ENCODE peak calls at places on chromosome 20, in five cellular contexts. E, X, U, P and O are unnamed samples.

GRCh38 chr20:61548069-61548468 is 296.0 kb downstream of the CDH4 start:
- DNase-seq in U (no peak), X (no peak), P (no peak), E (no peak), O (no peak)

GRCh38 chr20:64153410-64153809 is 10.8 kb upstream of the MYT1 start:
- DNase-seq in X (no peak), U (no peak), E (no peak), P (no peak), O (no peak)

GRCh38 chr20:57476073-57476526 is 48.8 kb downstream of the CTCFL start:
- DNase-seq in U (no peak), P (no peak), E (no peak), X (no peak), O (no peak)

GRCh38 chr20:12022121-12022520 is 104.4 kb downstream of the BTBD3 start:
- DNase-seq in X (no peak), P (no peak), E (no peak), U (no peak), O (no peak)

GRCh38 chr20:48283470-48284110 is 498.3 kb upstream of the SULF2 start:
- DNase-seq in P (no peak), E (no peak), U (peak), X (no peak), O (no peak)

GRCh38 chr20:672975-673604 is 2.5 kb downstream of the SCRT2 start:
- DNase-seq in X (no peak), P (no peak), E (no peak), U (no peak), O (no peak)

GRCh38 chr20:36497856-36498255 is 43.5 kb upstream of the MYL9 start:
- DNase-seq in P (no peak), E (peak), X (no peak), U (peak), O (no peak)

GRCh38 chr20:33832113-33832853 is 21.1 kb downstream of the CHMP4B start:
- DNase-seq in P (no peak), E (no peak), U (no peak), X (no peak), O (no peak)

GRCh38 chr20:15362849-15363248 is 1025.4 kb upstream of the FLRT3 start:
- DNase-seq in P (no peak), E (no peak), X (no peak), U (no peak), O (no peak)

GRCh38 chr20:38165966-38166706 is 1.1 kb upstream of the TGM2 start:
- DNase-seq in P (no peak), E (no peak), U (no peak), X (no peak), O (no peak)

GRCh38 chr20:34037767-34038166 is 44.1 kb downstream of the RALY start:
- DNase-seq in U (no peak), X (no peak), P (no peak), E (no peak), O (no peak)

GRCh38 chr20:18287915-18288747 is at the start of gene ZNF133:
- DNase-seq in X (peak), P (peak), U (peak), E (peak), O (peak)

GRCh38 chr20:18287546-18287914 is 797 bp upstream of the ZNF133 start:
- DNase-seq in U (no peak), E (no peak), P (no peak), X (no peak), O (no peak)

GRCh38 chr20:44583179-44583578 is 800 bp downstream of the PKIG start:
- DNase-seq in P (no peak), E (no peak), X (no peak), U (no peak), O (no peak)

GRCh38 chr20:52975024-52975732 is 3.0 kb downstream of the TSHZ2 start:
- DNase-seq in X (peak), P (no peak), U (no peak), E (peak), O (no peak)

GRCh38 chr20:37807901-37808751 is 94.8 kb upstream of the VSTM2L start:
- DNase-seq in U (no peak), E (no peak), P (no peak), X (no peak), O (no peak)

GRCh38 chr20:33947709-33948295 is 45.9 kb upstream of the RALY start:
- DNase-seq in P (peak), X (peak), E (peak), U (no peak), O (peak)

GRCh38 chr20:38196592-38196991 is 31.5 kb upstream of the TGM2 start:
- DNase-seq in X (no peak), U (peak), E (no peak), P (no peak), O (no peak)

GRCh38 chr20:51208162-51208561 is 185.3 kb upstream of the KCNG1 start:
- DNase-seq in X (no peak), E (no peak), U (no peak), P (no peak), O (no peak)

GRCh38 chr20:37680420-37680819 is 13.4 kb upstream of the CTNNBL1 start:
- DNase-seq in X (no peak), E (no peak), P (no peak), U (no peak), O (no peak)

GRCh38 chr20:44540834-44541233 is 19.0 kb upstream of the SERINC3 start:
- DNase-seq in P (no peak), U (no peak), X (no peak), E (no peak), O (no peak)

GRCh38 chr20:58709703-58710039 is 17.1 kb downstream of the NPEPL1 start:
- DNase-seq in X (no peak), E (no peak), P (no peak), U (no peak), O (no peak)

GRCh38 chr20:3276400-3277015 is 37.5 kb upstream of the SLC4A11 start:
- DNase-seq in X (no peak), E (peak), P (peak), U (no peak), O (no peak)
- TF ChIP-seq CTCF in X (peak), E (peak), P (peak), U (peak), O (peak)

GRCh38 chr20:5140195-5140594 is 13.4 kb downstream of the CDS2 start:
- DNase-seq in E (no peak), U (no peak), P (no peak), X (no peak), O (no peak)
- H3K4me3 ChIP-seq in E (no peak), U (no peak), P (no peak), X (no peak), O (no peak)

DNA sequence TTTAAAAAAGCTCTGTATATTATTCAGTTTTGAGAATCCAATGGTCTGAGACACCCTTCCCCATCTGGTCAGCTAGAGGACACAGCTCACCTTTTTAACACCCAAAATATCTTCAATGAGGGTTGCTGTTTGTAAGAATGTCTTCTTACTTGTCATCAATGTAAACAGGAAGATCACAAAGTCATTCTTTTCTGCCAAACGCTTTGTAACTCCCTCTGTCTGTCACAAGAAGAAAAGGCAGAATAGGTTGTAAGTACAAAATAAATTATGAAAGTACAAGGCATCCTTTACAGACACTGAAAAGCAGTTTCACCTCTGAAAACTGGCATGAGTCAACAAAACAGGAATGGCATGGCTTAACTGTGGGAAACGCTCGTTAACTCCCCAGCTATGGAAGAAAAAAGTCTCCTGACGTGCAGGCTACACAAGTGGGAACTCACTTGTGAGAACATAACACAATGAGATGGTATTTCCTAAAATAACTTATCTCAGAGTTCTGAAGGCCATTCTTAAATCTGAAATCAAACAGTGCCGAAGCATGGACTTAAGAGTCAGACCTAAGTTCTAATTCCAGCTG is 42.7 kb downstream of the TRPC4AP start:
- DNase-seq in P (no peak), X (no peak), U (no peak), E (peak), O (peak)
- TF ChIP-seq CTCF in P (no peak), X (no peak), U (no peak), E (no peak), O (peak)

GRCh38 chr20:41177636-41178035 is 40.3 kb downstream of the PLCG1 start:
- DNase-seq in E (no peak), P (peak), U (no peak), X (no peak), O (no peak)
- H3K4me3 ChIP-seq in E (no peak), P (no peak), U (no peak), X (no peak), O (no peak)

DNA sequence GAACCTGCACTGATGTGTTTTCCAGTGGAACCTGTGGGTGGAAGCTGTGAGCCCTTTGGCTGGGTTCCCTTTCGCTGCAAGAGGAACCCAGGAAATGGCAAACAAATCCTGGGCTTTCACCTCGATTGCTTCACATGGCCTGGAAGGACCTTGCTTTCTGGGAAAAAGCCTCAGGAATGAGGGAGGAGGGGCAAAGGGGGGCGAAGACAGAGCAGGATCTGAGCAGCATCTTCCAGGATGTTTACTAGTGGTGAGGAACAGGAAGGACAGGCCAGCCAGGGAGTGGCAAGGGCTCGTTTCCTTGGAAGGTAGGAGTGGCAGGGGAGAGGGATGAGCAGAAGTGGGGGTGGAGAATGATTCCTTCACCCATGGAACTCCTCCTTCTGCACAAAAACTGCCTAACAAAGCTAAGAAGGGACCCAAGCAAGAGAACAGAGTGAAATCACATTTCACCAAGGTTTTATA is 5.9 kb downstream of the SLC2A10 start:
- DNase-seq in U (no peak), X (no peak), E (no peak), P (no peak), O (peak)
- TF ChIP-seq CTCF in U (no peak), X (no peak), E (peak), P (peak), O (peak)

DNA sequence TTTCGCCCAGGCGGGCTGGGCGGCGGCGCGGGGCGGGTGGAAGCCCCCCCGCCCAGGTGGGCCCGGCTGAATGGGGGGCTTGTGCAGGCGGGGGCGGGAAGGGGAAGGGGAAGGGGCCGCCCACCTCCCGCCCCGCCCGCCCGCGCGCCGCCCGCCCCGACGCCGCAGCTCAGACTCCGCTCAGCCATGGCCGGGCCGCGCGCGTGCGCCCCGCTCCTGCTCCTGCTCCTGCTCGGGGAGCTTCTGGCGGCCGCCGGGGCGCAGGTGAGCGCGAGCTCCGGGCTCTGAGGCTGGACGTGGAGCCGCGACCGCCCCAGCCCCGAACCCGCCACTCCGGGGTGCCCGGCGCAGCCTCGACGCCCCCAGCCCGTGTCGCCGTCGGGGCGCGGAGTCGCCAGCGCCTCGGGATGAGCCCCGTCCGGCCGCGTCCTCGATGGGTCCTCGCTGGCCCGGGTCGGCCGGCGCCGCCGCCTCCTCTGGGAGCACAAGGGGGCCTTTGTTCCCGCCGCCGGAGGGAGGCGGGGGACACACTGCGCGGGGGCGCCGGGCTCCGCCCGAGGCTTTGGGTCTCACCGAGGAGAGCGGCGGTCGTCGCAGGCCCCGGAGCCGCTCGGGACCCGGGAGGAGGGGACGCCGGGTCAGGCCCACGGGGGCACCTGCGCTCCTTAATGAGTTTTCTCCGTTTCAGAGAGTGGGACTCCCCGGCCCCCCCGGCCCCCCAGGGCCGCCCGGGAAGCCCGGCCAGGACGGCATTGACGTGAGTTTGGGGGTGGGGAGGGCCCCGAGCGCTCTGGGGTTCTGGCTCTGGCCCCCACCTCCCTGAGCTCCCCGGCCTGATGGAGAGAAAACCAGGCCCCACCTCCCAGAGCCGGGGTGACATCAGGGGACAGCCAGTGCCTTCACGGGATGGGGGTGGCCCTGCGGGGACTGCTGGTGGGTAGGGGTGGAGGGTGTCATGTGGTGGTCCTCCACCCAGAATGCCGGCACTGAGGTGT is at the start of gene COL9A3:
- DNase-seq in X (no peak), P (no peak), U (no peak), E (peak), O (no peak)
- H3K4me3 ChIP-seq in X (peak), P (peak), U (peak), E (peak), O (no peak)